ENCODE peak calls at places on chromosomes 5 and 9, in six cellular contexts. S is activated T-cell treated with anti-CD3 and anti-CD28 coated beads, Interleukin-2, amount 50 U/mL, for 24 hours; H is adrenal gland; I is MV-4-11; C is NCI-H1105; R is psoas muscle. J is an unnamed sample.

GRCh38 chr5:139848508-139849100 is 53.0 kb downstream of the PSD2 start:
- DNase-seq in S (no peak), C (no peak), R (no peak), I (no peak), H (no peak), J (no peak)

GRCh38 chr5:40551706-40552557 is 127.8 kb upstream of the PTGER4 start:
- DNase-seq in H (no peak), I (peak), R (no peak), C (no peak), S (no peak), J (no peak)

GRCh38 chr5:80246995-80247729 is 8.7 kb downstream of the SERINC5 start:
- DNase-seq in R (peak), I (peak), S (peak), C (no peak), H (peak), J (peak)

GRCh38 chr9:75152416-75152815 is 64.1 kb downstream of the OSTF1 start:
- DNase-seq in S (peak), H (no peak), C (no peak), I (no peak), R (no peak), J (no peak)

GRCh38 chr5:124659798-124660197 is 86.6 kb downstream of the ZNF608 start:
- DNase-seq in S (no peak), C (no peak), I (no peak), H (no peak), R (no peak), J (peak)

GRCh38 chr5:126195410-126196100 is 227.7 kb upstream of the GRAMD2B start:
- DNase-seq in C (no peak), S (no peak), H (no peak), I (no peak), R (no peak), J (no peak)

GRCh38 chr5:83197326-83197725 is 120.0 kb downstream of the XRCC4 start:
- DNase-seq in R (no peak), S (no peak), I (no peak), H (no peak), C (peak), J (no peak)

GRCh38 chr9:127567119-127567897 is 44.8 kb upstream of the STXBP1 start:
- DNase-seq in I (no peak), R (peak), H (peak), C (no peak), S (no peak), J (no peak)

GRCh38 chr5:28190011-28190410 is 1151.6 kb upstream of the CDH9 start:
- DNase-seq in R (no peak), H (no peak), I (peak), S (no peak), C (no peak), J (no peak)

GRCh38 chr9:79028101-79028500 is 543.7 kb upstream of the TLE4 start:
- DNase-seq in S (no peak), C (no peak), R (no peak), H (no peak), I (no peak), J (no peak)

GRCh38 chr9:36566813-36567217 is 5.9 kb upstream of the MELK start:
- DNase-seq in C (no peak), H (peak), S (no peak), R (no peak), I (no peak), J (no peak)

GRCh38 chr9:127444921-127445850 is 6.0 kb downstream of the RPL12 start:
- DNase-seq in R (no peak), S (peak), I (peak), H (peak), C (no peak), J (no peak)

GRCh38 chr5:176364765-176365662 is at the start of gene ARL10:
- DNase-seq in I (no peak), S (peak), H (no peak), R (peak), C (no peak), J (peak)

GRCh38 chr5:610011-610743 is 2.0 kb upstream of the CEP72 start:
- DNase-seq in C (no peak), H (no peak), S (peak), I (no peak), R (no peak), J (no peak)

GRCh38 chr9:121744002-121744686 is 92.7 kb downstream of the DAB2IP start:
- DNase-seq in R (peak), I (peak), S (peak), H (peak), C (no peak), J (peak)

GRCh38 chr9:91659529-91660294 is 236.1 kb upstream of the NFIL3 start:
- DNase-seq in C (peak), I (no peak), R (no peak), S (no peak), H (no peak), J (peak)

GRCh38 chr9:127741831-127742434 is 6.8 kb upstream of the TOR2A start:
- DNase-seq in H (peak), S (no peak), C (no peak), R (peak), I (no peak), J (peak)

GRCh38 chr9:69671904-69672827 is at the start of gene APBA1:
- DNase-seq in I (peak), S (peak), C (peak), R (peak), H (peak), J (no peak)

GRCh38 chr5:115494570-115495289 is 49.8 kb downstream of the FEM1C start:
- DNase-seq in H (no peak), R (no peak), I (no peak), C (no peak), S (no peak), J (no peak)

GRCh38 chr9:20087481-20087880 is 298.6 kb upstream of the SLC24A2 start:
- DNase-seq in C (no peak), S (no peak), R (no peak), H (no peak), I (no peak), J (no peak)

GRCh38 chr5:118111956-118112355 is 876.4 kb downstream of the DTWD2 start:
- DNase-seq in H (no peak), R (no peak), I (no peak), C (no peak), S (no peak), J (no peak)

GRCh38 chr9:136297016-136297691 is 6.7 kb downstream of the CCDC187 start:
- DNase-seq in C (no peak), R (peak), I (no peak), S (no peak), H (peak), J (no peak)

GRCh38 chr9:86185872-86186271 is 73.6 kb downstream of the C9orf153 start:
- DNase-seq in H (no peak), I (no peak), C (no peak), S (no peak), R (no peak), J (no peak)

GRCh38 chr9:16627967-16628366 is 242.5 kb downstream of the BNC2 start:
- DNase-seq in H (no peak), R (no peak), I (peak), S (no peak), C (no peak), J (peak)

GRCh38 chr5:38672059-38672791 is 115.8 kb upstream of the LIFR start:
- DNase-seq in H (no peak), S (no peak), I (no peak), R (no peak), C (no peak), J (no peak)

GRCh38 chr5:118199801-118200200 is 788.5 kb downstream of the DTWD2 start:
- DNase-seq in I (no peak), H (no peak), S (no peak), R (no peak), C (no peak), J (no peak)

GRCh38 chr9:17116400-17116837 is 18.4 kb upstream of the CNTLN start:
- DNase-seq in C (peak), S (no peak), H (no peak), R (no peak), I (peak), J (peak)

GRCh38 chr5:108093186-108093585 is 288.7 kb downstream of the FBXL17 start:
- DNase-seq in S (no peak), I (no peak), C (no peak), R (no peak), H (no peak), J (no peak)

GRCh38 chr5:80010754-80011392 is 19.8 kb upstream of the MTX3 start:
- DNase-seq in I (no peak), C (no peak), H (no peak), S (no peak), R (no peak), J (no peak)

GRCh38 chr5:73625905-73626811 is at the start of gene ARHGEF28:
- DNase-seq in C (peak), R (peak), S (peak), I (no peak), H (peak), J (no peak)

GRCh38 chr5:176153741-176154140 is 84.5 kb upstream of the SIMC1 start:
- DNase-seq in S (no peak), C (no peak), R (no peak), I (no peak), H (no peak), J (no peak)

GRCh38 chr9:110592075-110592830 is 12.7 kb upstream of the SVEP1 start:
- DNase-seq in H (no peak), I (no peak), C (no peak), S (no peak), R (no peak), J (no peak)

GRCh38 chr5:142597546-142598337 is 88.1 kb downstream of the FGF1 start:
- DNase-seq in S (no peak), H (peak), C (no peak), R (no peak), I (no peak), J (no peak)

GRCh38 chr5:119746984-119747383 is 117.6 kb downstream of the FAM170A start:
- DNase-seq in I (no peak), S (no peak), R (no peak), H (no peak), C (no peak), J (no peak)

GRCh38 chr5:93249651-93250289 is 331.2 kb downstream of the NR2F1-AS1 start:
- DNase-seq in I (no peak), H (no peak), C (no peak), S (no peak), R (peak), J (no peak)

GRCh38 chr5:39494534-39494933 is 69.8 kb upstream of the DAB2 start:
- DNase-seq in R (no peak), I (no peak), C (no peak), H (no peak), S (no peak), J (no peak)

GRCh38 chr5:169006878-169007790 is 293.8 kb downstream of the SLIT3 start:
- DNase-seq in S (no peak), I (no peak), H (no peak), R (no peak), C (no peak), J (no peak)

J was measured in NCI-H526.